ENCODE peak calls at places on chromosomes 6 and 20, in four cellular contexts. G, B, Q and M are unnamed samples.

GRCh38 chr6:142359271-142359960 is 57.6 kb downstream of the ADGRG6 start:
- DNase-seq in B (no peak), G (no peak), Q (no peak), M (no peak)

GRCh38 chr6:31690231-31691077 is 9.6 kb upstream of the LY6G5C start:
- DNase-seq in B (no peak), G (peak), Q (no peak), M (no peak)

GRCh38 chr6:130282234-130282995 is 59.7 kb upstream of the SAMD3 start:
- DNase-seq in B (peak), Q (no peak), G (peak), M (no peak)

GRCh38 chr20:15818651-15819071 is 754.6 kb downstream of the KIF16B start:
- DNase-seq in Q (no peak), B (peak), G (no peak), M (no peak)

GRCh38 chr6:165184192-165184979 is 125.0 kb downstream of the C6orf118 start:
- DNase-seq in G (no peak), Q (no peak), B (no peak), M (no peak)

GRCh38 chr6:139977887-139978332 is 603.5 kb upstream of the CITED2 start:
- DNase-seq in Q (no peak), G (no peak), B (peak), M (no peak)

GRCh38 chr6:38517005-38517404 is 122.7 kb downstream of the BTBD9 start:
- DNase-seq in Q (no peak), B (peak), G (no peak), M (no peak)

GRCh38 chr20:62464080-62464770 is 11.6 kb downstream of the GATA5 start:
- DNase-seq in Q (no peak), B (no peak), G (no peak), M (no peak)

GRCh38 chr6:116887168-116887567 is 10.1 kb downstream of the RFX6 start:
- DNase-seq in Q (no peak), G (no peak), B (no peak), M (no peak)

GRCh38 chr6:98366406-98366805 is 468.0 kb upstream of the POU3F2 start:
- DNase-seq in G (no peak), B (no peak), Q (no peak), M (no peak)

GRCh38 chr20:61883867-61884393 is 181.8 kb downstream of the TAF4 start:
- DNase-seq in G (no peak), B (no peak), Q (no peak), M (no peak)

GRCh38 chr6:40325041-40325440 is 262.1 kb downstream of the LRFN2 start:
- DNase-seq in Q (no peak), B (no peak), G (no peak), M (no peak)

DNA sequence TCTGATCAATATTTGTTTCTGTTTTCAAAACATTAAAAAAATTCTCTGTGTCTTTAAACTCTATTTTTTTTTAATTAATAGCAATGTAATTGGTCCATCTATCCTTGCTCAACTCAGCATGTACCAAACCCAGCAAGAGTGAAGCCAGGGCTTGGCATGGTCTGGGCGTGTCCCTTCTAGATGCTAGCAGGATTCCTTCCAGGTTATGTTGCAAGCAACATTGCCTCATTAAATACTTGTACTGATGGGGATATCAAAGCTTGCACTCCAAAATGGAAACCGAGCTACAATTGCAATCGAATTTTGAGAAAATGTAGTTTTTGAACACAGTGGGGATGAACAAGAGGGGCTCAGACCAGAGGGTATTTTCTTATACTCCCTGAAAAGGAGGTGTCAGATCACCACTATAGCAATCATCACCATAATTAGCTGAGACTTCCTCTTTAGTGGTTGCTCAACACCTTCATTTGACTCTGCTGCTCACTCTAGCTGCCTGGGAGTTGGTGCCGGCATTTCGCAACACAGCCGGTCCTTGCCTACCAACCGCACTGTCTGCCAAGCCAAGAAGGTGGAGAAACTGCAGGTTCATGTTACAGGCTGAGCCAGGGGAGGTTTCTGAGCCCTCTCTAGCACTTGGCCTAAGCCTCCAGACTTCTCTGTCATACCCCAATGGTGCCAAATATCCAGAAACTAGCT is 67.8 kb upstream of the RALGAPA2 start:
- DNase-seq in B (peak), Q (peak), G (no peak), M (no peak)
- TF ChIP-seq CBFB in B (no peak), Q (no peak), G (no peak), M (no peak)

GRCh38 chr6:76264466-76264865 is 192.0 kb upstream of the IMPG1 start:
- DNase-seq in Q (no peak), G (no peak), B (no peak), M (no peak)
- TF ChIP-seq CBFB in Q (no peak), G (no peak), B (no peak), M (no peak)

GRCh38 chr6:19478273-19478672 is 358.9 kb upstream of the ID4 start:
- DNase-seq in B (no peak), G (no peak), Q (no peak), M (no peak)

GRCh38 chr6:19477563-19477962 is 359.6 kb upstream of the ID4 start:
- DNase-seq in B (no peak), Q (no peak), G (no peak), M (no peak)

GRCh38 chr6:19478992-19479391 is 358.2 kb upstream of the ID4 start:
- DNase-seq in Q (no peak), G (no peak), B (no peak), M (no peak)
- TF ChIP-seq CBFB in Q (no peak), G (no peak), B (no peak), M (no peak)

DNA sequence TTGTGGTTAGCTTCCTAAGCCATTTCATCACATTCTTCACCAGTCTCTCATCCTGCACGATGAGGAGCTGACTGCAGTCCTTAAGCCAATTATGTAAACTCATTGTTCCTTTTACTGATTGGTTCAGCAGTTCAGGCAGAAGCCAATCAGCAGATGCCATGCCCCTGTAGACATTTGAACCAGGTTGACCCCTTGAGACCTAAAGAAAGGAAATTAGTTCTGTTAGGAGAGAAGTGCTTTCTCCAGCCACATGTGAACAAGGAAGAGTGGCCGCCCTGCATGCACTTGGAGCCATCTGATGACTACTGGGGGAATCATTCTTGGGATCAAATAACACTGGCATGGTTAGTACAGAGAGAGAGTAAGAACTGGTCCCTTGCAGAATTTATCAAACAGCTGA is 535.2 kb upstream of the ID4 start:
- DNase-seq in B (no peak), Q (no peak), G (no peak), M (no peak)
- TF ChIP-seq CBFB in B (no peak), Q (no peak), G (no peak), M (no peak)

GRCh38 chr6:133956413-133957049 is 3.5 kb downstream of the TBPL1 start:
- DNase-seq in Q (no peak), B (no peak), G (no peak), M (no peak)
- TF ChIP-seq CBFB in Q (no peak), B (no peak), G (no peak), M (no peak)

GRCh38 chr6:36743032-36743431 is 45.4 kb downstream of the RAB44 start:
- DNase-seq in Q (no peak), B (no peak), G (no peak), M (no peak)
- TF ChIP-seq CBFB in Q (no peak), B (no peak), G (no peak), M (no peak)

DNA sequence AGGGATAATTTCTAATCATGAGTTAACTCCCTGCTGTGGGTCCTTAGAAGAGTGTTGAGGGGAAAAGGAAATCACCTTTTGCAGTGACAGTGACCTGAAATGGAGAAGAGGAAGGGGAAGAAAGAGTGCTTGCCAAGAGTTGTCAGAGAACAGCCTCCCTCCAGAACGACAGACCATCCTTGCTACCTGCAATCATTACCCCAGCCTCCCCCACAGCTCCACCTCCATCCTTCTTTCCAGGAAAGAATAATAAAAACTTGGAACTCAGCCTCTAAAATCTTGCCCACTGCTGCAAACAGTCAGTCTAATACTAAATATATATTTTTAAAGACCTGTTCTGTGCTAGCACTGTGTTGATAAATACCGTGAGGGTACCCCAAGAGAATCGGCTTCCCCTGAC is 28.7 kb upstream of the FUCA2 start:
- DNase-seq in Q (no peak), G (no peak), B (no peak), M (no peak)
- TF ChIP-seq CBFB in Q (no peak), G (no peak), B (no peak), M (no peak)